ENCODE peak calls at places on chromosomes 6 and 20, in six cellular contexts. One of them, this sample, is unnamed. For H3K4me1, the result is how much of the 10 kb centered on the place peaks cover.

GRCh38 chr6:111087106-111087835 is at the start of gene SLC16A10:
- DNase-seq in IMR-90: no peak
- DNase-seq in endodermal cell: peak
- DNase-seq in pancreas: peak
- DNase-seq in right cardiac atrium: peak
- DNase-seq in upper lobe of right lung: peak
- DNase-seq in this sample: peak

GRCh38 chr6:111730835-111731234 is 125.2 kb upstream of the TRAF3IP2 start:
- DNase-seq in pancreas: no peak
- DNase-seq in upper lobe of right lung: no peak
- DNase-seq in endodermal cell: peak
- DNase-seq in IMR-90: no peak
- DNase-seq in right cardiac atrium: peak
- DNase-seq in this sample: no peak

GRCh38 chr6:35727935-35728662 is 8.7 kb upstream of the ARMC12 start:
- DNase-seq in endodermal cell: peak
- DNase-seq in pancreas: peak
- DNase-seq in right cardiac atrium: peak
- DNase-seq in IMR-90: peak
- DNase-seq in upper lobe of right lung: peak
- DNase-seq in this sample: peak

GRCh38 chr20:2521369-2522305 is 12.9 kb upstream of the ZNF343 start:
- DNase-seq in upper lobe of right lung: no peak
- DNase-seq in right cardiac atrium: peak
- DNase-seq in IMR-90: peak
- DNase-seq in pancreas: no peak
- DNase-seq in endodermal cell: peak
- DNase-seq in this sample: peak

GRCh38 chr6:20708367-20709124 is 174.3 kb downstream of the CDKAL1 start:
- DNase-seq in upper lobe of right lung: no peak
- DNase-seq in IMR-90: peak
- DNase-seq in endodermal cell: no peak
- DNase-seq in pancreas: no peak
- DNase-seq in right cardiac atrium: no peak
- DNase-seq in this sample: no peak

GRCh38 chr20:39619386-39619785 is 657.2 kb downstream of the DHX35 start:
- DNase-seq in right cardiac atrium: no peak
- DNase-seq in IMR-90: no peak
- DNase-seq in upper lobe of right lung: no peak
- DNase-seq in endodermal cell: no peak
- DNase-seq in pancreas: no peak
- DNase-seq in this sample: no peak

GRCh38 chr20:17197041-17197440 is 29.8 kb upstream of the PCSK2 start:
- DNase-seq in right cardiac atrium: no peak
- DNase-seq in IMR-90: no peak
- DNase-seq in endodermal cell: no peak
- DNase-seq in upper lobe of right lung: no peak
- DNase-seq in pancreas: no peak
- DNase-seq in this sample: no peak

GRCh38 chr6:108961077-108961476 is 112.9 kb downstream of the ARMC2 start:
- DNase-seq in right cardiac atrium: no peak
- DNase-seq in endodermal cell: no peak
- DNase-seq in pancreas: no peak
- DNase-seq in upper lobe of right lung: no peak
- DNase-seq in IMR-90: no peak
- DNase-seq in this sample: no peak

GRCh38 chr6:31170600-31170881 is at the start of gene POU5F1:
- DNase-seq in upper lobe of right lung: no peak
- DNase-seq in right cardiac atrium: no peak
- DNase-seq in IMR-90: no peak
- DNase-seq in pancreas: no peak
- DNase-seq in endodermal cell: peak
- DNase-seq in this sample: no peak

GRCh38 chr6:119980802-119981201 is 631.2 kb upstream of the MAN1A1 start:
- DNase-seq in pancreas: no peak
- DNase-seq in endodermal cell: no peak
- DNase-seq in upper lobe of right lung: no peak
- DNase-seq in IMR-90: no peak
- DNase-seq in right cardiac atrium: no peak
- DNase-seq in this sample: no peak

GRCh38 chr6:42984924-42985475 is 630 bp downstream of the PPP2R5D start:
- DNase-seq in IMR-90: no peak
- DNase-seq in upper lobe of right lung: no peak
- DNase-seq in pancreas: no peak
- DNase-seq in right cardiac atrium: no peak
- DNase-seq in endodermal cell: peak
- DNase-seq in this sample: peak

GRCh38 chr20:17614176-17614811 is 44.4 kb downstream of the DSTN start:
- DNase-seq in endodermal cell: peak
- DNase-seq in pancreas: peak
- DNase-seq in IMR-90: peak
- DNase-seq in upper lobe of right lung: peak
- DNase-seq in right cardiac atrium: peak
- DNase-seq in this sample: peak

GRCh38 chr20:34171640-34172039 is 59.6 kb upstream of the EIF2S2 start:
- DNase-seq in pancreas: no peak
- DNase-seq in upper lobe of right lung: no peak
- DNase-seq in endodermal cell: no peak
- DNase-seq in right cardiac atrium: no peak
- DNase-seq in IMR-90: no peak
- DNase-seq in this sample: peak

GRCh38 chr20:34516874-34517542 is 786 bp downstream of the DYNLRB1 start:
- DNase-seq in IMR-90: no peak
- DNase-seq in upper lobe of right lung: peak
- DNase-seq in right cardiac atrium: no peak
- DNase-seq in pancreas: no peak
- DNase-seq in endodermal cell: no peak
- DNase-seq in this sample: peak

GRCh38 chr20:21523398-21523868 is 9.6 kb upstream of the NKX2-2 start:
- DNase-seq in IMR-90: no peak
- DNase-seq in endodermal cell: no peak
- DNase-seq in right cardiac atrium: no peak
- DNase-seq in pancreas: no peak
- DNase-seq in upper lobe of right lung: no peak
- DNase-seq in this sample: no peak

GRCh38 chr20:62409935-62410741 is 3.1 kb upstream of the CABLES2 start:
- DNase-seq in IMR-90: no peak
- DNase-seq in upper lobe of right lung: peak
- DNase-seq in pancreas: peak
- DNase-seq in right cardiac atrium: no peak
- DNase-seq in endodermal cell: peak
- DNase-seq in this sample: peak

GRCh38 chr20:36927704-36928103 is 23.8 kb downstream of the SAMHD1 start:
- DNase-seq in pancreas: no peak
- DNase-seq in right cardiac atrium: no peak
- DNase-seq in upper lobe of right lung: no peak
- DNase-seq in IMR-90: no peak
- DNase-seq in endodermal cell: peak
- DNase-seq in this sample: no peak

GRCh38 chr20:63619086-63619485 is 7.8 kb downstream of the GMEB2 start:
- DNase-seq in endodermal cell: no peak
- DNase-seq in right cardiac atrium: no peak
- DNase-seq in IMR-90: no peak
- DNase-seq in upper lobe of right lung: no peak
- DNase-seq in pancreas: no peak
- DNase-seq in this sample: no peak
- H3K4me1 ChIP-seq in endodermal cell: under half
- H3K4me1 ChIP-seq in right cardiac atrium: under half
- H3K4me1 ChIP-seq in IMR-90: under half
- H3K4me1 ChIP-seq in upper lobe of right lung: under half
- H3K4me1 ChIP-seq in pancreas: under half
- H3K4me1 ChIP-seq in this sample: under half

DNA sequence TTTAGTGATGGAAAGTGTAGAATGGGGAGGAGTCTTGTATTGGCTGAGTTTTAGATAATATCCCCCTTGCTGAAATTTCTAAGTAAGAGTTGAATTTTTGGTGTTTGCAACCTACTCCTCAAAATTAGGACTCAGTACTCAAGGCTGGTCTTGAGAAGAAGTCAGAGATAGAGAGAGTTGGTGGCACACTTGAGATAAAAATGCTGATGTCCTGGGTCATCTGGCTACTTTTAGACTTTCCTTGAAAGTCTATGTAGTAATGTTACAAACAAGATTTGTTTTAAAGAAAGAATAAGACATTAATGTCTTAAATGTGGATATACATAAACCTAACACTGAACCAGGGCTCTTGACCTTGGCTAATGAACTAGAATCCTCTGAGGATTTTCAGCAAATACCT is 62.5 kb upstream of the MLIP start:
- DNase-seq in endodermal cell: no peak
- DNase-seq in right cardiac atrium: no peak
- DNase-seq in IMR-90: no peak
- DNase-seq in pancreas: no peak
- DNase-seq in upper lobe of right lung: no peak
- DNase-seq in this sample: no peak
- H3K4me3 ChIP-seq in endodermal cell: no peak
- H3K4me3 ChIP-seq in right cardiac atrium: no peak
- H3K4me3 ChIP-seq in IMR-90: no peak
- H3K4me3 ChIP-seq in pancreas: no peak
- H3K4me3 ChIP-seq in upper lobe of right lung: no peak
- H3K4me3 ChIP-seq in this sample: no peak

GRCh38 chr20:53739799-53740785 is 146.5 kb upstream of the ZNF217 start:
- DNase-seq in pancreas: no peak
- DNase-seq in endodermal cell: no peak
- DNase-seq in right cardiac atrium: no peak
- DNase-seq in IMR-90: peak
- DNase-seq in upper lobe of right lung: no peak
- DNase-seq in this sample: peak
- H3K4me1 ChIP-seq in pancreas: half or more
- H3K4me1 ChIP-seq in endodermal cell: under half
- H3K4me1 ChIP-seq in right cardiac atrium: under half
- H3K4me1 ChIP-seq in IMR-90: under half
- H3K4me1 ChIP-seq in upper lobe of right lung: under half
- H3K4me1 ChIP-seq in this sample: under half

GRCh38 chr20:32535316-32535952 is 49.7 kb downstream of the NOL4L start:
- DNase-seq in pancreas: no peak
- DNase-seq in IMR-90: no peak
- DNase-seq in right cardiac atrium: no peak
- DNase-seq in upper lobe of right lung: no peak
- DNase-seq in endodermal cell: no peak
- DNase-seq in this sample: no peak

GRCh38 chr20:32538526-32538918 is 46.6 kb downstream of the NOL4L start:
- DNase-seq in right cardiac atrium: no peak
- DNase-seq in endodermal cell: peak
- DNase-seq in upper lobe of right lung: no peak
- DNase-seq in pancreas: no peak
- DNase-seq in IMR-90: no peak
- DNase-seq in this sample: peak

GRCh38 chr20:32537657-32538525 is 47.2 kb downstream of the NOL4L start:
- DNase-seq in upper lobe of right lung: no peak
- DNase-seq in pancreas: no peak
- DNase-seq in right cardiac atrium: no peak
- DNase-seq in IMR-90: no peak
- DNase-seq in endodermal cell: peak
- DNase-seq in this sample: no peak

GRCh38 chr20:32535953-32536823 is 48.9 kb downstream of the NOL4L start:
- DNase-seq in IMR-90: peak
- DNase-seq in right cardiac atrium: no peak
- DNase-seq in pancreas: peak
- DNase-seq in endodermal cell: peak
- DNase-seq in upper lobe of right lung: peak
- DNase-seq in this sample: peak

GRCh38 chr20:32536861-32537656 is 48.1 kb downstream of the NOL4L start:
- DNase-seq in endodermal cell: no peak
- DNase-seq in right cardiac atrium: no peak
- DNase-seq in upper lobe of right lung: peak
- DNase-seq in IMR-90: no peak
- DNase-seq in pancreas: peak
- DNase-seq in this sample: no peak
- H3K4me3 ChIP-seq in endodermal cell: peak
- H3K4me3 ChIP-seq in right cardiac atrium: peak
- H3K4me3 ChIP-seq in upper lobe of right lung: peak
- H3K4me3 ChIP-seq in IMR-90: no peak
- H3K4me3 ChIP-seq in pancreas: peak
- H3K4me3 ChIP-seq in this sample: peak

DNA sequence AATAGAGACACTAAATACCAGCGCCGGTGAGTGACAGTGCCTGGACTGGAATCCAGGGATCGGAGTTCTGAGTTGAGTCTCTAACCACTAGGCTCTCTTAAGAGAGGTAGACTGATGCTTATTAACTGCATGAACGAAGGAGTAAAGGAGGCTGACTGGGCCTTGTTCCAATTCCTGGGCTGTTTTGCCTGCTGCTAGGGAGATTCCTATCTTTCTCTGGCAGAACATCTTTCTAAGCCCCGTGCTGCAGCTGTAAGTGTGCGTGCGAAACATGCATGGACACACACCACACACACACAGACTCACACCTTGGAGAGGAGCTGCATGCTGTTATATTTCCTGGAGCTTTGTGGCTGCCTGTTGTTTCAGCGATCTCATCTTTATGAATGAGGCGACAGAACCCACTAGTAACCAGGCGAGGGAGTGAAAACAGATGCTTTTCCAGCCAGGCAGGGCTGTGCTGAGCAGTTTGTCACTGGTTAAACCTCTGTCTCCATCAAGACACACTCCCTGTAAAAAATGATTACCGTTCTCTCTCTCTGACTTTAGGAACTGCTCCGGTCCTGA is 157.3 kb upstream of the ZNF217 start:
- DNase-seq in upper lobe of right lung: no peak
- DNase-seq in right cardiac atrium: no peak
- DNase-seq in IMR-90: peak
- DNase-seq in pancreas: no peak
- DNase-seq in endodermal cell: no peak
- DNase-seq in this sample: peak
- H3K4me1 ChIP-seq in upper lobe of right lung: under half
- H3K4me1 ChIP-seq in right cardiac atrium: under half
- H3K4me1 ChIP-seq in IMR-90: under half
- H3K4me1 ChIP-seq in pancreas: under half
- H3K4me1 ChIP-seq in endodermal cell: under half
- H3K4me1 ChIP-seq in this sample: under half

DNA sequence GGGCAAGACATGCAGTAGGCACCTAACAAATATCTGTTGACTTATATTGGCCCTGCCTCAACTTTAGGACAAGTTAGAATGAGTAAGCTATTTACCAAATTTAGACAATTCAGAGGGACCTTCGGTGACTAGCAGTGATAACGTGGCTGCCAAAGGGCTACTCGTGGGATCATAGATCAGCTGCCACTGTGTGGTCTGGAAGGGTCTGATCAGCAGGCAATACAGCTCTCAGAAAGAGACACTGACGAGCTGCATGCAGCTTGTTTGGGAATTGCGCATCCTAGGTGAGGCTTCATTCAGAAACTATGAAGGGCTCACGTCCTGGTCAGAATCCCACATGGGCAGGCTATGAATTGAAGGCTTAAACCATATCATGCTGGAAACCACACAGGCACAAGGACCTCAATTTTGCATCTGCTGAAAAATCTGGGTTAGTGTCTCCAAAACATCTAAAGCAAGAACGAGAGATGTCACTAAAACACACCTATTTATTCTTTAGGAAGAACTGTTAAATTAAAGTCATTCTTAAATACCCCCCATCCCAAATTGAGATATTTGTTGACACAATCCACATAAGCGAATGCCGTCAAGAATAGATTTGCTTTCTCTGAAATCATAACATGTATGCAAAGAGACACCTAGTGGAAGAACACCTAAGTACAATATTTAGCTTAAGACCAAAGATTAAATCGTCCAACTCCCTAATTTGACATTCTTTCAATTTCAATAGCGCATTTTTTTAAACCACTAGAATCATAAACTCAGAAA is 79.6 kb downstream of the IPCEF1 start:
- DNase-seq in endodermal cell: no peak
- DNase-seq in pancreas: no peak
- DNase-seq in IMR-90: peak
- DNase-seq in right cardiac atrium: no peak
- DNase-seq in upper lobe of right lung: no peak
- DNase-seq in this sample: peak
- H3K4me3 ChIP-seq in endodermal cell: no peak
- H3K4me3 ChIP-seq in pancreas: no peak
- H3K4me3 ChIP-seq in IMR-90: no peak
- H3K4me3 ChIP-seq in right cardiac atrium: no peak
- H3K4me3 ChIP-seq in upper lobe of right lung: peak
- H3K4me3 ChIP-seq in this sample: no peak